ENCODE peak calls at places on chromosome 18, in five cellular contexts. G is esophagus muscularis mucosa, S is psoas muscle, F is GM13976, U is mammary epithelial cell. D is an unnamed sample.

GRCh38 chr18:50424877-50425690 is 50.2 kb downstream of the SKA1 start:
- DNase-seq in G (peak; percentile 74), S (no peak), F (no peak), U (peak; percentile 3), D (no peak)

GRCh38 chr18:58223717-58224424 is 179.8 kb downstream of the NEDD4L start:
- DNase-seq in G (peak; percentile 90), S (no peak), F (no peak), U (peak; percentile 96), D (no peak)

GRCh38 chr18:3256693-3257626 is 5.0 kb upstream of the MYL12B start:
- DNase-seq in G (no peak), S (no peak), F (no peak), U (no peak), D (no peak)

GRCh38 chr18:11739893-11740292 is 50.8 kb downstream of the GNAL start:
- DNase-seq in G (no peak), S (no peak), F (no peak), U (no peak), D (no peak)

GRCh38 chr18:70004698-70005097 is 57.0 kb upstream of the CD226 start:
- DNase-seq in G (no peak), S (no peak), F (no peak), U (no peak), D (no peak)

GRCh38 chr18:59323931-59324622 is 5.6 kb upstream of the CPLX4 start:
- DNase-seq in G (no peak), S (no peak), F (no peak), U (peak; percentile 68), D (no peak)

GRCh38 chr18:75089748-75090327 is 119.1 kb downstream of the PTGR3 start:
- DNase-seq in G (no peak), S (no peak), F (no peak), U (no peak), D (peak; percentile 81)

GRCh38 chr18:42184685-42185477 is 229.8 kb downstream of the PIK3C3 start:
- DNase-seq in G (no peak), S (no peak), F (no peak), U (no peak), D (no peak)

GRCh38 chr18:37845498-37845897 is 279.9 kb upstream of the CELF4 start:
- DNase-seq in G (no peak), S (no peak), F (no peak), U (no peak), D (no peak)

GRCh38 chr18:12278765-12279682 is 24.9 kb downstream of the CIDEA start:
- DNase-seq in G (peak; percentile 94), S (peak; percentile 75), F (no peak), U (peak; percentile 87), D (peak; percentile 90)

GRCh38 chr18:24019641-24020331 is 5.2 kb downstream of the TTC39C start:
- DNase-seq in G (no peak), S (no peak), F (peak; percentile 64), U (no peak), D (no peak)

GRCh38 chr18:25349926-25350560 is 1.9 kb downstream of the ZNF521 start:
- DNase-seq in G (no peak), S (peak; percentile 42), F (peak; percentile 26), U (no peak), D (no peak)

GRCh38 chr18:57210101-57210661 is 63.3 kb downstream of the BOD1L2 start:
- DNase-seq in G (peak; percentile 89), S (peak; percentile 20), F (no peak), U (peak; percentile 81), D (no peak)

GRCh38 chr18:31500161-31500688 is 2.2 kb downstream of the DSG2 start:
- DNase-seq in G (no peak), S (no peak), F (peak; percentile 55), U (no peak), D (no peak)

GRCh38 chr18:2625217-2625616 is 30.3 kb upstream of the SMCHD1 start:
- DNase-seq in G (no peak), S (no peak), F (no peak), U (no peak), D (no peak)

GRCh38 chr18:40133253-40133652 is 1821.8 kb upstream of the PIK3C3 start:
- DNase-seq in G (no peak), S (no peak), F (no peak), U (no peak), D (no peak)

GRCh38 chr18:45617284-45617683 is 2.0 kb downstream of the SLC14A2 start:
- DNase-seq in G (no peak), S (peak; percentile 82), F (no peak), U (peak; percentile 89), D (no peak)

GRCh38 chr18:45619826-45620201 is 4.5 kb downstream of the SLC14A2 start:
- DNase-seq in G (no peak), S (no peak), F (no peak), U (no peak), D (no peak)

GRCh38 chr18:45625596-45625995 is 10.3 kb downstream of the SLC14A2 start:
- DNase-seq in G (no peak), S (no peak), F (no peak), U (no peak), D (no peak)

GRCh38 chr18:45619062-45619825 is 4.0 kb downstream of the SLC14A2 start:
- DNase-seq in G (no peak), S (peak; percentile 58), F (no peak), U (no peak), D (no peak)

DNA sequence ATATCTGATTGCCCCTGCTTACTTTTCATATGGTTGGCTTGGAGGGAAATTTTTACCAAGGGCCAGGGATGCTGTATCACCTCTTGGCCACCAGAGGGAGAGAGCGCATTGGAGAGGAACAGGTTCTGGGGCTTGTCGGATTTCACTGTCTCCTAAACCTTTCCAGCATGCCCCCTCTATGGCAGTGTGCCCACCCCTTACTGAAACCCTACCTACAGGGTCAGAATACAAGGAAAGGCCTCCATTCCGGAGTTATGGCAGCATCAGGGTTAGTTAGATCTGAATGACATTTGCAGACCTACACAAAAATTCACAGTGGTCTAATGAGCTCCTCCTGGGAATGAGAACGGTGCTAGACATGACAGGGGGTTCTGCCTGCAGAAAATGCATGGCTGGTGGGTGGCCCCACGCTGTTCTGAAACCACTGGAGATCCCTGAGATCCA is 5.8 kb downstream of the SLC14A2 start:
- DNase-seq in G (no peak), S (peak; percentile 30), F (peak; percentile 74), U (peak; percentile 16), D (no peak)
- TF ChIP-seq CTCF in G (peak; percentile 95), S (peak; percentile 81), F (peak; percentile 81), U (peak; percentile 96), D (peak; percentile 92)

DNA sequence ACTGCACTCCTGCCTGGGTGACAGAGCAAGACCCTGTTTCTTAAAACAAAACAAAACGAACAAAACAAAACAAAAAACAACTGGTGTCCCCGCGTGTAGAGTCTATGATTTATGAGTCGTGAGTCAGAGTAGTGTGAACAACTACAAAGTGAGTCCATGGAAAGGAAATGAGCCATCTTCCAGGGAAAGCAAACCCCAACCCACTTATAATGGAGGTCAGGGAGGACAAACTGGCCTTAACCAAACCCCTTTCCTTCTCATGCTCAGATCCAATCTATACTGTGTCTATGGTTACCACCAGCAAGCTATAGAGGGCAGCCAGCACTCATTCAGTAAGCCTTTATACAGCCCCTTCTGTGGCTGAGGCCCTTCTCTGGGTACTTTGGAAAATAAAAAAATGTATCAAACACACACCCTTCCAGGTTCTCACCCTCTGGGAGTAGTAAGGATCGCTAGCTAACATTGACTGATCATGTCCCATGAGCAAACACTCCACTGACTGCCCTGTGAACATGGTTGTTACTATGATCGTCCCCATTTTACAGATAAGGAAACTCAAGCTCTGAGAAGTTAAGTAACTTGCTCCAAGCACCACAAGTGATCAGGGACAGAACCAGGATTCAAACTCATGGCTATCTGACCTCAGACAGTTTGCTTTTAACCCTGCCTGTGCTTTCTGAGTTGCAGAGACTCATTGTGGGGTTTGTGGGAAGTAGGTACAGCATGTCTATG is 24.7 kb upstream of the COLEC12 start:
- DNase-seq in G (no peak), S (no peak), F (no peak), U (peak; percentile 11), D (no peak)
- TF ChIP-seq CTCF in G (no peak), S (no peak), F (no peak), U (no peak), D (no peak)

GRCh38 chr18:56060967-56061541 is 473.1 kb upstream of the TCF4 start:
- DNase-seq in G (no peak), S (no peak), F (no peak), U (no peak), D (no peak)

GRCh38 chr18:56067216-56067611 is 479.2 kb upstream of the TCF4 start:
- DNase-seq in G (no peak), S (no peak), F (no peak), U (no peak), D (no peak)

GRCh38 chr18:56066524-56067215 is 478.7 kb upstream of the TCF4 start:
- DNase-seq in G (no peak), S (no peak), F (no peak), U (no peak), D (no peak)

GRCh38 chr18:56065101-56065500 is 477.1 kb upstream of the TCF4 start:
- DNase-seq in G (no peak), S (no peak), F (no peak), U (no peak), D (no peak)

GRCh38 chr18:56062931-56063330 is 474.9 kb upstream of the TCF4 start:
- DNase-seq in G (no peak), S (no peak), F (no peak), U (no peak), D (no peak)
- TF ChIP-seq CTCF in G (no peak), S (no peak), F (no peak), U (no peak), D (no peak)

GRCh38 chr18:5556317-5556974 is 12.6 kb upstream of the EPB41L3 start:
- DNase-seq in G (no peak), S (peak; percentile 49), F (no peak), U (no peak), D (no peak)
- TF ChIP-seq CTCF in G (no peak), S (no peak), F (no peak), U (no peak), D (no peak)

DNA sequence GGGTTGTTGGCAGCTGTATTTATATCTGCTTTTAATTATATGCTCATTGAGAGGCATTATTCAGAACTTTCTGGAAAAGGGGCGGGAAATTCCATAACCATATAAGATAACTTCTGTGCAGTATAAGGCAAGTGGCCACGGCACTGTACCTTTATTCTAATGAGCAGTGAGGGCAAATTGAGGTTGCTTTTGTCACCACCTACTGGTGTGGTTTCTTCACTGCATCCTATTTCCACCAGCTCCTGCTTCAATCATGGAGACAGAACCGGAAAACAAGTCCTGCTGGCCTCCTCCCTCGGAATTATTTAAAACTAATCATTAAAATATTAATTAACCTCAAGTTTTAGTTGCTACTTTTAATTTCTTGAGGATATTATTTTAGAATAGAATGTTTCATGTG is 759.4 kb downstream of the CBLN2 start:
- DNase-seq in G (no peak), S (no peak), F (peak; percentile 16), U (no peak), D (no peak)
- TF ChIP-seq CTCF in G (no peak), S (no peak), F (peak; percentile 43), U (no peak), D (peak; percentile 22)

D was measured in osteocyte.